ENCODE peak calls at places on chromosomes 11 and 22, in nine cellular contexts. One of them, this sample, is unnamed.

GRCh38 chr11:85694385-85694980 is 8.5 kb upstream of the CCDC89 start:
- DNase-seq in H9: no peak
- DNase-seq in transverse colon: no peak
- DNase-seq in foreskin keratinocyte: no peak
- DNase-seq in MCF 10A: peak
- DNase-seq in hepatocyte: peak
- DNase-seq in colonic mucosa: no peak
- DNase-seq in GM10248: no peak
- DNase-seq in fibroblast of lung: peak
- DNase-seq in this sample: peak

GRCh38 chr22:46911341-46911740 is 148.9 kb downstream of the TBC1D22A start:
- DNase-seq in MCF 10A: no peak
- DNase-seq in H9: no peak
- DNase-seq in GM10248: no peak
- DNase-seq in transverse colon: no peak
- DNase-seq in fibroblast of lung: no peak
- DNase-seq in foreskin keratinocyte: no peak
- DNase-seq in colonic mucosa: no peak
- DNase-seq in hepatocyte: no peak
- DNase-seq in this sample: no peak

GRCh38 chr11:925158-925495 is 543 bp upstream of the AP2A2 start:
- DNase-seq in MCF 10A: no peak
- DNase-seq in H9: no peak
- DNase-seq in fibroblast of lung: no peak
- DNase-seq in colonic mucosa: no peak
- DNase-seq in transverse colon: peak
- DNase-seq in GM10248: no peak
- DNase-seq in foreskin keratinocyte: no peak
- DNase-seq in hepatocyte: no peak
- DNase-seq in this sample: no peak

GRCh38 chr22:25447689-25448434 is 116.6 kb upstream of the GRK3 start:
- DNase-seq in transverse colon: peak
- DNase-seq in hepatocyte: peak
- DNase-seq in colonic mucosa: peak
- DNase-seq in MCF 10A: peak
- DNase-seq in fibroblast of lung: peak
- DNase-seq in GM10248: peak
- DNase-seq in foreskin keratinocyte: peak
- DNase-seq in H9: peak
- DNase-seq in this sample: peak

GRCh38 chr22:43397766-43398165 is 14.0 kb upstream of the MPPED1 start:
- DNase-seq in GM10248: no peak
- DNase-seq in fibroblast of lung: no peak
- DNase-seq in hepatocyte: no peak
- DNase-seq in MCF 10A: no peak
- DNase-seq in colonic mucosa: no peak
- DNase-seq in transverse colon: no peak
- DNase-seq in foreskin keratinocyte: no peak
- DNase-seq in H9: no peak
- DNase-seq in this sample: no peak

GRCh38 chr22:43859621-43860020 is 2.7 kb downstream of the SULT4A1 start:
- DNase-seq in H9: peak
- DNase-seq in transverse colon: no peak
- DNase-seq in colonic mucosa: no peak
- DNase-seq in GM10248: no peak
- DNase-seq in foreskin keratinocyte: no peak
- DNase-seq in MCF 10A: no peak
- DNase-seq in hepatocyte: no peak
- DNase-seq in fibroblast of lung: no peak
- DNase-seq in this sample: no peak

GRCh38 chr22:39658367-39658766 is 87.8 kb downstream of the CACNA1I start:
- DNase-seq in foreskin keratinocyte: no peak
- DNase-seq in transverse colon: peak
- DNase-seq in fibroblast of lung: no peak
- DNase-seq in hepatocyte: no peak
- DNase-seq in H9: no peak
- DNase-seq in MCF 10A: no peak
- DNase-seq in colonic mucosa: no peak
- DNase-seq in GM10248: no peak
- DNase-seq in this sample: no peak

GRCh38 chr11:115333106-115333505 is 171.1 kb downstream of the CADM1 start:
- DNase-seq in H9: no peak
- DNase-seq in foreskin keratinocyte: no peak
- DNase-seq in MCF 10A: peak
- DNase-seq in colonic mucosa: no peak
- DNase-seq in hepatocyte: no peak
- DNase-seq in transverse colon: no peak
- DNase-seq in fibroblast of lung: no peak
- DNase-seq in GM10248: no peak
- DNase-seq in this sample: no peak

GRCh38 chr11:59802639-59803176 is 7.9 kb downstream of the MRPL16 start:
- DNase-seq in MCF 10A: peak
- DNase-seq in fibroblast of lung: peak
- DNase-seq in colonic mucosa: peak
- DNase-seq in GM10248: peak
- DNase-seq in transverse colon: no peak
- DNase-seq in hepatocyte: peak
- DNase-seq in foreskin keratinocyte: no peak
- DNase-seq in H9: no peak
- DNase-seq in this sample: peak

GRCh38 chr22:35155403-35156025 is 89.6 kb downstream of the ISX start:
- DNase-seq in fibroblast of lung: no peak
- DNase-seq in transverse colon: no peak
- DNase-seq in H9: no peak
- DNase-seq in colonic mucosa: no peak
- DNase-seq in GM10248: no peak
- DNase-seq in hepatocyte: no peak
- DNase-seq in MCF 10A: no peak
- DNase-seq in foreskin keratinocyte: no peak
- DNase-seq in this sample: no peak

GRCh38 chr11:34028407-34028804 is 23.1 kb upstream of the CAPRIN1 start:
- DNase-seq in MCF 10A: no peak
- DNase-seq in hepatocyte: peak
- DNase-seq in H9: no peak
- DNase-seq in colonic mucosa: peak
- DNase-seq in transverse colon: peak
- DNase-seq in fibroblast of lung: no peak
- DNase-seq in GM10248: no peak
- DNase-seq in foreskin keratinocyte: no peak
- DNase-seq in this sample: no peak

GRCh38 chr22:40200795-40201194 is 23.1 kb downstream of the TNRC6B start:
- DNase-seq in fibroblast of lung: no peak
- DNase-seq in MCF 10A: no peak
- DNase-seq in colonic mucosa: no peak
- DNase-seq in transverse colon: no peak
- DNase-seq in hepatocyte: no peak
- DNase-seq in H9: no peak
- DNase-seq in foreskin keratinocyte: no peak
- DNase-seq in GM10248: no peak
- DNase-seq in this sample: no peak

GRCh38 chr11:73047773-73048371 is 94.2 kb downstream of the FCHSD2 start:
- DNase-seq in H9: no peak
- DNase-seq in colonic mucosa: no peak
- DNase-seq in GM10248: no peak
- DNase-seq in transverse colon: no peak
- DNase-seq in foreskin keratinocyte: no peak
- DNase-seq in fibroblast of lung: no peak
- DNase-seq in hepatocyte: no peak
- DNase-seq in MCF 10A: no peak
- DNase-seq in this sample: peak

GRCh38 chr11:45576461-45577215 is 88.8 kb downstream of the CHST1 start:
- DNase-seq in foreskin keratinocyte: no peak
- DNase-seq in fibroblast of lung: no peak
- DNase-seq in transverse colon: no peak
- DNase-seq in MCF 10A: peak
- DNase-seq in colonic mucosa: no peak
- DNase-seq in hepatocyte: no peak
- DNase-seq in H9: no peak
- DNase-seq in GM10248: no peak
- DNase-seq in this sample: no peak

GRCh38 chr11:28903716-28904115 is 795.5 kb downstream of the METTL15 start:
- DNase-seq in H9: no peak
- DNase-seq in GM10248: no peak
- DNase-seq in foreskin keratinocyte: no peak
- DNase-seq in MCF 10A: no peak
- DNase-seq in transverse colon: no peak
- DNase-seq in fibroblast of lung: peak
- DNase-seq in colonic mucosa: no peak
- DNase-seq in hepatocyte: peak
- DNase-seq in this sample: no peak

GRCh38 chr11:120344302-120345004 is 8.2 kb downstream of the ARHGEF12 start:
- DNase-seq in GM10248: peak
- DNase-seq in MCF 10A: peak
- DNase-seq in hepatocyte: no peak
- DNase-seq in transverse colon: peak
- DNase-seq in colonic mucosa: peak
- DNase-seq in fibroblast of lung: peak
- DNase-seq in foreskin keratinocyte: peak
- DNase-seq in H9: no peak
- DNase-seq in this sample: peak

GRCh38 chr22:49701380-49702067 is 126.1 kb downstream of the BRD1 start:
- DNase-seq in fibroblast of lung: no peak
- DNase-seq in GM10248: no peak
- DNase-seq in H9: no peak
- DNase-seq in colonic mucosa: no peak
- DNase-seq in foreskin keratinocyte: no peak
- DNase-seq in MCF 10A: peak
- DNase-seq in hepatocyte: no peak
- DNase-seq in transverse colon: no peak
- DNase-seq in this sample: no peak

GRCh38 chr11:10474551-10474950 is 19.5 kb downstream of the AMPD3 start:
- DNase-seq in fibroblast of lung: no peak
- DNase-seq in GM10248: no peak
- DNase-seq in H9: no peak
- DNase-seq in colonic mucosa: no peak
- DNase-seq in transverse colon: no peak
- DNase-seq in hepatocyte: no peak
- DNase-seq in MCF 10A: no peak
- DNase-seq in foreskin keratinocyte: no peak
- DNase-seq in this sample: no peak

DNA sequence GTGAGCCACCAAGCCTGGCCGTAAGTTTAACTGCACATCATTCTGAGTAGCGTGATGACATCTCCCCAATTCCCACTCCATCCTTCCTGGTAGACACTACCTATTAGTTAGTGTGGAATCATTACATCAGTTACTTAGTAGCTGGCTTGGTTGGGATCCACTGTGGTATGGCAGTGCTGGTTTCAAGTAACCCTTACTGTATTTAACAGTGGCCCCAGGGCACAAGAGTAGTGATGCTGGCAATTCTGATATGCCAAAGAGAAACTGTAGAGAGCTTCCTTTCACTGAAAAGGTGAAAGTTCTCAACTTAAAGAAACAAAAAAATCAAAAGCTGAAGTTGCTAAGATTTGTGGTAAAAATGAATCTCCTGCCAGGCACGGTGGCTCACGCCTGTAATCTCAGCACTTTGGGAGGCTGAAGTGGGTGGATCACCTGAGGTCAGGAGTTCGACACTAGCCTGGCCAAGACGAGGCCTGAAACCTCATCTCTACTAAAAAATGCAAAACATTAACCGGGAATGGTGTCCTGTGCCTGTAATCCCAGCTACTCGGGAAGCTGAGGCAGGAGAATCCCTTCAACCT is 27.2 kb downstream of the RHOD start:
- DNase-seq in fibroblast of lung: no peak
- DNase-seq in hepatocyte: no peak
- DNase-seq in GM10248: no peak
- DNase-seq in transverse colon: no peak
- DNase-seq in colonic mucosa: no peak
- DNase-seq in H9: no peak
- DNase-seq in foreskin keratinocyte: no peak
- DNase-seq in MCF 10A: no peak
- DNase-seq in this sample: no peak
- TF ChIP-seq CTCF in fibroblast of lung: no peak
- TF ChIP-seq CTCF in hepatocyte: no peak
- TF ChIP-seq CTCF in GM10248: no peak
- TF ChIP-seq CTCF in transverse colon: no peak
- TF ChIP-seq CTCF in colonic mucosa: no peak
- TF ChIP-seq CTCF in H9: no peak
- TF ChIP-seq CTCF in foreskin keratinocyte: no peak
- TF ChIP-seq CTCF in MCF 10A: no peak
- TF ChIP-seq CTCF in this sample: no peak

GRCh38 chr11:55726715-55727324 is 46.4 kb upstream of the OR5D13 start:
- DNase-seq in colonic mucosa: no peak
- DNase-seq in H9: no peak
- DNase-seq in transverse colon: no peak
- DNase-seq in foreskin keratinocyte: no peak
- DNase-seq in MCF 10A: no peak
- DNase-seq in fibroblast of lung: no peak
- DNase-seq in GM10248: no peak
- DNase-seq in hepatocyte: no peak
- DNase-seq in this sample: no peak
- TF ChIP-seq CTCF in colonic mucosa: no peak
- TF ChIP-seq CTCF in H9: peak
- TF ChIP-seq CTCF in transverse colon: no peak
- TF ChIP-seq CTCF in foreskin keratinocyte: peak
- TF ChIP-seq CTCF in MCF 10A: no peak
- TF ChIP-seq CTCF in fibroblast of lung: no peak
- TF ChIP-seq CTCF in GM10248: no peak
- TF ChIP-seq CTCF in hepatocyte: no peak
- TF ChIP-seq CTCF in this sample: no peak

DNA sequence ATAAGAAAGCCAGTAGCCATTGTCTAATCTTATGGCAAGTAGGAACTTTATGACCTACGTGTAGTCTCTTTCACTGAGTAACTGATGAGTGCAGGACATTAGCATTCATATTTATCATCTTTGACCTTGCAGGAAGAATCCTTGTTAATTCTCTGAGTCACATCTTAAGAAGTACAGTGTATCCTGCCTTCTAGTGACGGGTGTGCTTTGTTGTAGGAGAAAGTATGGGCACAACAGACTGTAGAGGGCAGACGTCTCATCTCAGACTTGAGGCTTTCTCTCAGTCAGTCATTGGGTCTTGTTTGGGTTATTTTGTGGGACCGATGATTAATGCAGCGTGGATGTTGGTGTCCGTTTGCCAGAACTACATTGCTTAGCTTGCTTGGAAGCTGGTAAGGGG is 6.8 kb downstream of the RNF214 start:
- DNase-seq in hepatocyte: peak
- DNase-seq in foreskin keratinocyte: peak
- DNase-seq in H9: no peak
- DNase-seq in transverse colon: no peak
- DNase-seq in colonic mucosa: no peak
- DNase-seq in fibroblast of lung: peak
- DNase-seq in MCF 10A: peak
- DNase-seq in GM10248: no peak
- DNase-seq in this sample: no peak
- TF ChIP-seq CTCF in hepatocyte: peak
- TF ChIP-seq CTCF in foreskin keratinocyte: peak
- TF ChIP-seq CTCF in H9: no peak
- TF ChIP-seq CTCF in transverse colon: no peak
- TF ChIP-seq CTCF in colonic mucosa: no peak
- TF ChIP-seq CTCF in fibroblast of lung: peak
- TF ChIP-seq CTCF in MCF 10A: no peak
- TF ChIP-seq CTCF in GM10248: no peak
- TF ChIP-seq CTCF in this sample: no peak

DNA sequence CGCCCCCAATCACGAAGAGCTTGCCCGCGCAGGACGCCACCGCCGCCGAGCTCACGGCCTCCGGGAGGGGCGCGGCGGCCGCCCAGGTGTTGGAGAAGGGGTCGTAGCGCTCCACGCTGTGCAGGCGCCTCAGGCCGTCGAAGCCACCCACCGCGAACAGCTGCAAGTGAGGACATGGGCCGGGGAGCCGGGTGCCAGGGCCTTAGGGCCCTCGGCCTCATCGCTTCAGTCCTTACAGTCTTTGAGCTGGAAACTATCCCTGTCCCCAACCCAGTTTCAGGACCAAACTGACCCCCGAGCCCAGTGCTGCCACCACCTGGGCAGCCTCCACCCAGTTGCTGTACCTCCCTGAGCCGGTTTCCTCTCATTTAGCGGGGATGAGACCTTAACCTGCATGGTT is 7.6 kb downstream of the KLHL35 start:
- DNase-seq in transverse colon: no peak
- DNase-seq in colonic mucosa: no peak
- DNase-seq in foreskin keratinocyte: no peak
- DNase-seq in hepatocyte: no peak
- DNase-seq in fibroblast of lung: no peak
- DNase-seq in MCF 10A: no peak
- DNase-seq in GM10248: no peak
- DNase-seq in H9: peak
- DNase-seq in this sample: peak
- TF ChIP-seq CTCF in transverse colon: no peak
- TF ChIP-seq CTCF in colonic mucosa: no peak
- TF ChIP-seq CTCF in foreskin keratinocyte: peak
- TF ChIP-seq CTCF in hepatocyte: peak
- TF ChIP-seq CTCF in fibroblast of lung: peak
- TF ChIP-seq CTCF in MCF 10A: no peak
- TF ChIP-seq CTCF in GM10248: peak
- TF ChIP-seq CTCF in H9: peak
- TF ChIP-seq CTCF in this sample: no peak

This sample was measured in GM20000.